ENCODE peak calls at places on chromosomes 13 and 19, in six cellular contexts. A is HFFc6, B is mucosa of descending colon, D is cardiac fibroblast, N is choroid plexus epithelial cell, M is left ventricle myocardium inferior. H is an unnamed sample.
A peak's percentile ranks its signal among the peaks of the same experiment; 100 is the strongest.

GRCh38 chr19:10112037-10112751 is 701 bp downstream of the P2RY11 start:
- DNase-seq in A (no peak), B (peak; percentile 57), D (no peak), N (peak; percentile 33), M (no peak), H (peak; percentile 78)

GRCh38 chr13:106105153-106105552 is 430.3 kb downstream of the EFNB2 start:
- DNase-seq in A (peak; percentile 9), B (no peak), D (no peak), N (no peak), M (no peak), H (no peak)

GRCh38 chr13:60000081-60000480 is 163.6 kb downstream of the DIAPH3 start:
- DNase-seq in A (no peak), B (no peak), D (peak; percentile 13), N (no peak), M (no peak), H (no peak)

GRCh38 chr13:30481241-30481760 is 15.6 kb upstream of the HMGB1 start:
- DNase-seq in A (no peak), B (no peak), D (no peak), N (no peak), M (no peak), H (no peak)

GRCh38 chr13:33119886-33120543 is 103.8 kb downstream of the KL start:
- DNase-seq in A (peak; percentile 81), B (no peak), D (no peak), N (peak; percentile 44), M (no peak), H (no peak)

GRCh38 chr13:75881109-75881775 is 245.1 kb downstream of the LMO7 start:
- DNase-seq in A (no peak), B (no peak), D (no peak), N (peak; percentile 60), M (no peak), H (no peak)

GRCh38 chr13:23695711-23696512 is 125.7 kb downstream of the TNFRSF19 start:
- DNase-seq in A (no peak), B (peak; percentile 72), D (no peak), N (no peak), M (peak; percentile 58), H (peak; percentile 73)

GRCh38 chr13:66265446-66265845 is 964.7 kb downstream of the PCDH9 start:
- DNase-seq in A (no peak), B (no peak), D (no peak), N (peak; percentile 35), M (no peak), H (no peak)

GRCh38 chr13:59356607-59357006 is 807.1 kb downstream of the DIAPH3 start:
- DNase-seq in A (no peak), B (no peak), D (peak; percentile 87), N (peak; percentile 82), M (peak; percentile 89), H (peak; percentile 48)

GRCh38 chr19:50204811-50205675 is 1.6 kb downstream of the MYH14 start:
- DNase-seq in A (no peak), B (peak; percentile 94), D (no peak), N (no peak), M (peak; percentile 65), H (peak; percentile 91)

GRCh38 chr13:24119593-24120508 is 40.7 kb upstream of the SPATA13 start:
- DNase-seq in A (no peak), B (no peak), D (peak; percentile 59), N (peak; percentile 31), M (no peak), H (no peak)

GRCh38 chr13:60647547-60647946 is 250.5 kb downstream of the TDRD3 start:
- DNase-seq in A (no peak), B (no peak), D (no peak), N (no peak), M (no peak), H (no peak)

GRCh38 chr13:30898721-30899188 is 7.3 kb upstream of the MEDAG start:
- DNase-seq in A (peak; percentile 77), B (no peak), D (peak; percentile 97), N (peak; percentile 99), M (no peak), H (no peak)

GRCh38 chr13:32150794-32151193 is 119.2 kb downstream of the FRY start:
- DNase-seq in A (peak; percentile 15), B (peak; percentile 59), D (peak; percentile 93), N (peak; percentile 65), M (peak; percentile 78), H (no peak)

GRCh38 chr13:40341086-40341471 is 325.4 kb downstream of the FOXO1 start:
- DNase-seq in A (no peak), B (no peak), D (no peak), N (peak; percentile 56), M (no peak), H (no peak)

GRCh38 chr19:13962738-13963602 is 10.7 kb downstream of the DCAF15 start:
- DNase-seq in A (no peak), B (peak; percentile 55), D (peak; percentile 46), N (no peak), M (no peak), H (no peak)

GRCh38 chr13:80337011-80337688 is 3.8 kb downstream of the SPRY2 start:
- DNase-seq in A (no peak), B (no peak), D (peak; percentile 41), N (no peak), M (no peak), H (no peak)

DNA sequence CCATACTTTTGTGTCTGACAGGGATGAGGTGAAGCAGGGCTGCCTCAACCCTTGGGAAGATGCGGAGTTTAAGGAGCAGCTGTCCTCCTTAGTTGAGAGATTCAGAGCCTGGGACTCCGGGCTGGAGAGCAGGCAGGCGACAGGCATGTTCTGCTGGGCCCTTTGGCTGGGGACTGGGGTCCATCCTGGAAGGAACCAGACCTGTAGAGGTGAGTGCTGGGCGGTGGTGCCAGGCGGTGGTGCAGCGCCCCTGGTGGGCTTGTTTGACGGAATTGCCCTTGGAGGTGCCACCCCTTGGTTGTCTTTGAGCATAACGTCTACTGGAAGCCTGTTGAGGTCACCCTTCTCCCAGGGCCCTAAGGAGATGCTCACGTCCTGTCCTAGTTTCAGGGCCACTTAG is 20.6 kb upstream of the SLC15A1 start:
- DNase-seq in A (no peak), B (no peak), D (no peak), N (no peak), M (no peak), H (no peak)
- TF ChIP-seq CTCF in A (peak; percentile 24), B (no peak), D (no peak), N (no peak), M (no peak), H (no peak)

DNA sequence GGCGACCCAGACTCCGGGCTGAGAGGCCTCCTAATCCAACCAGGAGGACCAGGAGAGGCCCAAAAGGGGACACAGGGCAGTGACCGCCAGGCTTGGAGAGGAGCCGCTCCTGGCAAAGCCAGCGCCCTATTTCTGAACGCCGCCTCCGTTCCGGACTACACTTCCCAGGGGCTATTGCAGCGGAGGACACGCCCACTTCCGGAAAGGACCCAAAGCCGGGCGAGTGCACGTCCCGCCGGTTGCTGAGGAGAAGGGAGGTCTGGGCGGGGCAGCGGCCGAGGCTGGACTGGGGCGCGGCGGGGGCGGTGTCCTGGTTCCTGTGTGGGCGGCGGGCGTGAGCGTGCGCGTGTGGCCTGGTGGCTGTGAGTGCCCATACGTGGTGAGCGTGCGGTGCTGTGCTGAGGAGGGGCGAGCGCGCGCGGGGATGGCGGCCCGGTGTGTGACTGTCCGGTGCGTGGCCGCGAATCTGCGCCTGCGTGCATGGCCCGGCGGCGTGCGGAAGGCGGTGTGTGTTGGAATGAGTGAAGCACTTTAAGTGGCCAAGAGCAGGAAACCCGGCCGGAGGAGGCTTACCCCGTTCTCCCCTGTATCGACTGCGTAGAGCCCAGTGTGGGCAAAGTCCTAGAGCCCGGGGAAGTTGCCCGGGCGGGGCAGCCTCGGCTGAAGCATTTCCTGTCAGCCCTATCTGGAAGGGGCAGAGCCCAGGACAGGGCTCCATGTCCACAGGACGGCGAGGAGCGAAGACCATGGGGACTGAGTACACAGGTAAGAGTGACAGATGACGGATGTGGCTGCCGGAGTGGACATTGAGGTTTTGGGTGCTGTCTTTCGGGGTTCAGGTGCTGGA is at the start of gene ZNF470:
- DNase-seq in A (peak; percentile 89), B (peak; percentile 96), D (peak; percentile 94), N (peak; percentile 93), M (peak; percentile 97), H (peak; percentile 96)
- TF ChIP-seq CTCF in A (no peak), B (no peak), D (no peak), N (no peak), M (no peak), H (no peak)

GRCh38 chr19:5567971-5568407 is 236 bp upstream of the TINCR start:
- DNase-seq in A (no peak), B (no peak), D (no peak), N (no peak), M (no peak), H (no peak)

GRCh38 chr19:5564930-5565329 is 2.8 kb downstream of the TINCR start:
- DNase-seq in A (no peak), B (no peak), D (no peak), N (no peak), M (no peak), H (no peak)

GRCh38 chr19:5571777-5572176 is 4.0 kb upstream of the TINCR start:
- DNase-seq in A (no peak), B (no peak), D (no peak), N (no peak), M (no peak), H (no peak)

GRCh38 chr19:5563941-5564612 is 3.7 kb downstream of the TINCR start:
- DNase-seq in A (peak; percentile 74), B (no peak), D (peak; percentile 11), N (peak; percentile 43), M (no peak), H (no peak)

DNA sequence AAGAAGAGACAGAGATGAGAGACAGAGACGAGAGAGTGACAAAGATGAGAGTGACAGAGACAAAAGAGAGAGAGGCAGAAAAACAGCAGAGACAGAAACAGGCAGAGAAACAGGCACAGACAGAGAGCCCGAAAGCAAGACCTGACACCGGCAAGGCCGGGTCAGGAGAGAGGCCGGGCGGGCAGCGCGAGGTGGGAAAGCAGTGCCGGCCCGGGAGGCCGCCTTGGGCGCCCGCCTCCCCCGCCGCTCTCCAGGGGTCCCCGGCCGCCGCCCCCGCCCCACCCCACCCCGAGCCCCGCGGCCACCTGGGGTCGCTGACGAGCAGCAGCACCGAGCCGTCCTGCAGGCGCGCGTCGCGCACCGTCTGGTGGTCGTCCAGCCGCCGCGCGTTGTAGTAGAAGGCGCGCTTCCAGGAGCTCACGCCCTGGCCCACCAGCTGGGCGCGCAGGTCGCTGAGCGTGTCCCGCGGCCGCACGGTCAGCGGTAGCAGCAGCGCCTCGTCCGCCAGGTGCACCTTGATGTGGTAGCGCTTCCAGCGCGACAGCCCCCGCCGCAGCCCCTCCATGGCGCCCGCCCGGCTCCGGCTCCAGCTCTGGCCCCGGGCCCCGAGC is at the start of gene TINCR:
- DNase-seq in A (no peak), B (no peak), D (no peak), N (no peak), M (no peak), H (no peak)
- TF ChIP-seq CTCF in A (peak; percentile 41), B (no peak), D (no peak), N (no peak), M (no peak), H (no peak)

GRCh38 chr13:27663947-27664346 is 42.3 kb downstream of the POLR1D start:
- DNase-seq in A (no peak), B (no peak), D (no peak), N (peak; percentile 12), M (no peak), H (no peak)
- TF ChIP-seq CTCF in A (no peak), B (no peak), D (no peak), N (no peak), M (peak; percentile 18), H (no peak)